ENCODE peak calls at places on chromosomes 2 and 18, in four cellular contexts. One of them, this sample, is unnamed. For H3K4me1, the result is how much of the 10 kb centered on the place peaks cover.

GRCh38 chr2:120768112-120769048 is 32.7 kb downstream of the GLI2 start:
- DNase-seq in CD8-positive, alpha-beta T cell: no peak
- DNase-seq in colonic mucosa: no peak
- DNase-seq in cardiac muscle cell: no peak
- DNase-seq in this sample: no peak

GRCh38 chr2:187708272-187708671 is 154.0 kb upstream of the TFPI start:
- DNase-seq in colonic mucosa: no peak
- DNase-seq in CD8-positive, alpha-beta T cell: no peak
- DNase-seq in cardiac muscle cell: no peak
- DNase-seq in this sample: no peak

GRCh38 chr2:9811679-9812511 is 31.4 kb upstream of the TAF1B start:
- DNase-seq in CD8-positive, alpha-beta T cell: no peak
- DNase-seq in colonic mucosa: no peak
- DNase-seq in cardiac muscle cell: no peak
- DNase-seq in this sample: no peak

GRCh38 chr2:121505005-121505404 is 25.7 kb upstream of the RNU4ATAC start:
- DNase-seq in CD8-positive, alpha-beta T cell: no peak
- DNase-seq in cardiac muscle cell: peak
- DNase-seq in colonic mucosa: no peak
- DNase-seq in this sample: no peak

GRCh38 chr18:79506191-79507075 is 110.7 kb downstream of the NFATC1 start:
- DNase-seq in colonic mucosa: no peak
- DNase-seq in CD8-positive, alpha-beta T cell: no peak
- DNase-seq in cardiac muscle cell: peak
- DNase-seq in this sample: peak

GRCh38 chr2:221156335-221156734 is 415.8 kb downstream of the EPHA4 start:
- DNase-seq in CD8-positive, alpha-beta T cell: no peak
- DNase-seq in colonic mucosa: no peak
- DNase-seq in cardiac muscle cell: no peak
- DNase-seq in this sample: no peak

GRCh38 chr2:88059979-88060906 is 4.7 kb upstream of the KRCC1 start:
- DNase-seq in CD8-positive, alpha-beta T cell: no peak
- DNase-seq in cardiac muscle cell: peak
- DNase-seq in colonic mucosa: no peak
- DNase-seq in this sample: no peak

GRCh38 chr18:43525149-43525548 is 247.9 kb upstream of the SYT4 start:
- DNase-seq in CD8-positive, alpha-beta T cell: no peak
- DNase-seq in cardiac muscle cell: no peak
- DNase-seq in colonic mucosa: no peak
- DNase-seq in this sample: no peak

GRCh38 chr18:13225261-13225660 is 6.7 kb downstream of the LDLRAD4 start:
- DNase-seq in colonic mucosa: no peak
- DNase-seq in CD8-positive, alpha-beta T cell: no peak
- DNase-seq in cardiac muscle cell: no peak
- DNase-seq in this sample: no peak

GRCh38 chr18:44682181-44682870 is 1.6 kb downstream of the SETBP1 start:
- DNase-seq in cardiac muscle cell: no peak
- DNase-seq in CD8-positive, alpha-beta T cell: no peak
- DNase-seq in colonic mucosa: peak
- DNase-seq in this sample: peak

GRCh38 chr2:3522851-3523481 is 3.6 kb upstream of the ADI1 start:
- DNase-seq in CD8-positive, alpha-beta T cell: no peak
- DNase-seq in colonic mucosa: no peak
- DNase-seq in cardiac muscle cell: peak
- DNase-seq in this sample: peak

GRCh38 chr18:46569211-46569610 is 87.8 kb downstream of the LOXHD1 start:
- DNase-seq in colonic mucosa: no peak
- DNase-seq in cardiac muscle cell: no peak
- DNase-seq in CD8-positive, alpha-beta T cell: no peak
- DNase-seq in this sample: no peak

GRCh38 chr2:96763511-96764252 is 3.0 kb downstream of the CNNM4 start:
- DNase-seq in CD8-positive, alpha-beta T cell: no peak
- DNase-seq in cardiac muscle cell: peak
- DNase-seq in colonic mucosa: peak
- DNase-seq in this sample: peak

GRCh38 chr2:236754234-236754924 is 184.8 kb downstream of the ACKR3 start:
- DNase-seq in CD8-positive, alpha-beta T cell: no peak
- DNase-seq in colonic mucosa: no peak
- DNase-seq in cardiac muscle cell: no peak
- DNase-seq in this sample: no peak

GRCh38 chr2:240460243-240460630 is 24.8 kb downstream of the GPC1 start:
- DNase-seq in CD8-positive, alpha-beta T cell: no peak
- DNase-seq in colonic mucosa: no peak
- DNase-seq in cardiac muscle cell: no peak
- DNase-seq in this sample: no peak

GRCh38 chr18:63111549-63112402 is 207.8 kb downstream of the BCL2 start:
- DNase-seq in CD8-positive, alpha-beta T cell: no peak
- DNase-seq in cardiac muscle cell: no peak
- DNase-seq in colonic mucosa: no peak
- DNase-seq in this sample: no peak

GRCh38 chr2:191691016-191691725 is 13.2 kb downstream of the NABP1 start:
- DNase-seq in colonic mucosa: peak
- DNase-seq in CD8-positive, alpha-beta T cell: no peak
- DNase-seq in cardiac muscle cell: peak
- DNase-seq in this sample: peak

GRCh38 chr2:24566630-24567029 is 75.6 kb downstream of the NCOA1 start:
- DNase-seq in CD8-positive, alpha-beta T cell: no peak
- DNase-seq in cardiac muscle cell: no peak
- DNase-seq in colonic mucosa: no peak
- DNase-seq in this sample: no peak

GRCh38 chr2:24565537-24565936 is 74.5 kb downstream of the NCOA1 start:
- DNase-seq in CD8-positive, alpha-beta T cell: no peak
- DNase-seq in cardiac muscle cell: no peak
- DNase-seq in colonic mucosa: no peak
- DNase-seq in this sample: no peak

GRCh38 chr2:24570225-24570624 is 79.2 kb downstream of the NCOA1 start:
- DNase-seq in colonic mucosa: no peak
- DNase-seq in CD8-positive, alpha-beta T cell: no peak
- DNase-seq in cardiac muscle cell: no peak
- DNase-seq in this sample: no peak

GRCh38 chr2:24568492-24568891 is 77.4 kb downstream of the NCOA1 start:
- DNase-seq in cardiac muscle cell: no peak
- DNase-seq in CD8-positive, alpha-beta T cell: no peak
- DNase-seq in colonic mucosa: no peak
- DNase-seq in this sample: no peak

GRCh38 chr2:24566209-24566608 is 75.2 kb downstream of the NCOA1 start:
- DNase-seq in cardiac muscle cell: no peak
- DNase-seq in colonic mucosa: no peak
- DNase-seq in CD8-positive, alpha-beta T cell: no peak
- DNase-seq in this sample: no peak
- H3K4me1 ChIP-seq in cardiac muscle cell: under half
- H3K4me1 ChIP-seq in colonic mucosa: under half
- H3K4me1 ChIP-seq in CD8-positive, alpha-beta T cell: under half
- H3K4me1 ChIP-seq in this sample: under half

DNA sequence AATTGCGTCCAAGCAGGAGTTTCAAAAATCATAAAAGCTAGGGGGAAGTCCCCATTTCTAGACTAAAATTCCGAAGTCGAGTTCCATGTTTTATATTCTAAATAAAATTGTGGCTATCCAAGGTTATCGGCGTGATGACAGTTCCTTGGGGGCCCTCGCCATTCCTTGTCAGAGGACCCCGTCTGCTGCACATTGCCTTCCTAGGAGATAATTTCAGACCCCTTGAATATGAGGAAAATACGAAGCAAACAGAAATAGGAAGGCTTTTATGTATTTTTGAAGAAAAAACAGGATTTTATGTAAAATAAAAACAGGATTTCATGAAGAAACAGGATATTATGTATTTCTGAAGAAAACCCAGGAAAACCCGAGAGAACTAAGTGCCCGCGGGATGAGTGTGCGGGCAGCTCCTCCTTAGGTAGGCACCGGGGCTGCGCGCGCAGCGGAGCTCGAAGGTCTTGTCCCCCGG is 465 bp upstream of the PLEKHA3 start:
- DNase-seq in CD8-positive, alpha-beta T cell: no peak
- DNase-seq in cardiac muscle cell: no peak
- DNase-seq in colonic mucosa: no peak
- DNase-seq in this sample: no peak
- H3K4me1 ChIP-seq in CD8-positive, alpha-beta T cell: under half
- H3K4me1 ChIP-seq in cardiac muscle cell: under half
- H3K4me1 ChIP-seq in colonic mucosa: under half
- H3K4me1 ChIP-seq in this sample: under half

GRCh38 chr2:101675512-101675911 is 22.0 kb upstream of the MAP4K4 start:
- DNase-seq in colonic mucosa: no peak
- DNase-seq in CD8-positive, alpha-beta T cell: no peak
- DNase-seq in cardiac muscle cell: no peak
- DNase-seq in this sample: no peak

GRCh38 chr2:101679801-101680487 is 17.6 kb upstream of the MAP4K4 start:
- DNase-seq in CD8-positive, alpha-beta T cell: no peak
- DNase-seq in cardiac muscle cell: peak
- DNase-seq in colonic mucosa: no peak
- DNase-seq in this sample: no peak

GRCh38 chr2:101678379-101678778 is 19.1 kb upstream of the MAP4K4 start:
- DNase-seq in CD8-positive, alpha-beta T cell: no peak
- DNase-seq in colonic mucosa: no peak
- DNase-seq in cardiac muscle cell: no peak
- DNase-seq in this sample: no peak

GRCh38 chr2:101679037-101679726 is 18.3 kb upstream of the MAP4K4 start:
- DNase-seq in colonic mucosa: no peak
- DNase-seq in CD8-positive, alpha-beta T cell: no peak
- DNase-seq in cardiac muscle cell: peak
- DNase-seq in this sample: no peak

DNA sequence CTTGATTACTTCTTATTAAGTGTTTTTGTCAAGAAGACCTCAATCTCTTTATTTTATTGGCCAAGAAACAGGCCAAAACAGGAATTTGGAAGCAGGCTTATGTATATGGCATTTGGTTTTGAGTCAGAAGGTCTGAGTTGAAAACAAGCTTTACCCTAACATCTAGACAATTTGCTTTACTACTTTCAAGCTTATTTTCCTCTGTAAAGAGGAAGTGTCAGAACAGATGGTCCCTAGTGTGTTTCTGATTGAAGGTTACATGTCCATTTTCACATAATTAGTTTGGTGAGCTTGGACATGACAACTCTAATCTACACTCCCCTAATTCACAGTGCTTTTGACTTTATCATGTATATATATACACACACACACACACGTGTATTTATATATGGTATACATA is 19.9 kb upstream of the MAP4K4 start:
- DNase-seq in colonic mucosa: no peak
- DNase-seq in CD8-positive, alpha-beta T cell: no peak
- DNase-seq in cardiac muscle cell: no peak
- DNase-seq in this sample: no peak
- H3K4me1 ChIP-seq in colonic mucosa: under half
- H3K4me1 ChIP-seq in CD8-positive, alpha-beta T cell: under half
- H3K4me1 ChIP-seq in cardiac muscle cell: under half
- H3K4me1 ChIP-seq in this sample: under half

DNA sequence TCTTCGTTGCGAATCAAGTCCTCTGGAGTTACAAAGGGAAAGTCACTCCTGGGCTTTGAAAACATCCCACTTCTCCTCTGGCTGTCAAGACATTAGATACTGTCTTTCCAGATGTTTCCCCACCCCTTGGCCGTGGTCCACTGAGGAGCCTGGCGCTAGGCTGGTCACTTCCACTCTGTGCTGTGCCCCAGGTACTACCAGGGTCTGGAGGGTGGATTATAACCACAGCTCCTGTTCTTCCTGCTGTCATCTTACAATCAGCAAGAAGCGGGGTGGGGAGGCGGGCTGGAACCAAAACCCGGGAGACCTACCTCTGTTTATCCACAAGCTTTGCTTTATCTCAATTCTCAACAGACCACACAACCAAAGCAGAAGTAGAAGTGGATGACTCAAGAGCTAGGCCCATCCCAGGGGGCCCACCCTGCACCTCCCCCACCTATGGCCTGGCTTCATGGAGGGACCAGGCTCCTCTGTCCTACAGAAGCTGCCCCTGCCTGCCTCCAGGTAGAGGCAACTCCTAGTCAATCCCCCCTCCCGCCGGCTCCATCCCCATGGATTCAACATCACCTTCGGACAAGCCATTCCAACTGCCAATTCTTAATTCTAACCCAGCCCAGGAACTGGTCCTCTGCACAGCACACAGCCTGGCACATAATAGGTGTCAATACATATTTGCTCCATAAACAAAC is 17.8 kb downstream of the SMAD7 start:
- DNase-seq in CD8-positive, alpha-beta T cell: no peak
- DNase-seq in colonic mucosa: no peak
- DNase-seq in cardiac muscle cell: no peak
- DNase-seq in this sample: no peak
- H3K4me1 ChIP-seq in CD8-positive, alpha-beta T cell: half or more
- H3K4me1 ChIP-seq in colonic mucosa: half or more
- H3K4me1 ChIP-seq in cardiac muscle cell: half or more
- H3K4me1 ChIP-seq in this sample: half or more

DNA sequence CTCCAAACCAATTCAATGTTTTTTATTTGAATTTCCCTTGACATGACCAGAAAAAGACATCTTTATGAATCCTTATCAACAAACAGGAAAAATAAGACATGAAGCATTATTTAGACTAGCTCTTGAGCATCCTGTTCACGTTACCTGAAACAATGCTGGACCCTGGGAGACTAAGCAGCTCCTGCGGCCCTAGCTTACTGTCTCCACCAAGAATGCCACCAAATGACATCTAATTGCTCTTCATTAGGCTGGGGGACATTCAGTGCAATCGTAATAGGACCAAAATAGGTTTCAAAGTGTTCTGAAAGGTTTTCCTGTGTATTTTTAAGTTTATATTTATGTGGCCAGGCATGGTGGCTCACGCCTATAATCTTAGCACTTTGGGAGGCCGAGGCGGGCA is 25.5 kb downstream of the NFE2L2 start:
- DNase-seq in colonic mucosa: no peak
- DNase-seq in cardiac muscle cell: no peak
- DNase-seq in CD8-positive, alpha-beta T cell: no peak
- DNase-seq in this sample: no peak
- H3K4me1 ChIP-seq in colonic mucosa: under half
- H3K4me1 ChIP-seq in cardiac muscle cell: under half
- H3K4me1 ChIP-seq in CD8-positive, alpha-beta T cell: half or more
- H3K4me1 ChIP-seq in this sample: half or more

GRCh38 chr2:177256695-177257094 is 7.8 kb downstream of the NFE2L2 start:
- DNase-seq in colonic mucosa: no peak
- DNase-seq in cardiac muscle cell: no peak
- DNase-seq in CD8-positive, alpha-beta T cell: no peak
- DNase-seq in this sample: no peak

GRCh38 chr2:177256026-177256425 is 8.5 kb downstream of the NFE2L2 start:
- DNase-seq in colonic mucosa: no peak
- DNase-seq in cardiac muscle cell: no peak
- DNase-seq in CD8-positive, alpha-beta T cell: no peak
- DNase-seq in this sample: no peak

GRCh38 chr2:177254433-177255226 is 9.9 kb downstream of the NFE2L2 start:
- DNase-seq in cardiac muscle cell: peak
- DNase-seq in CD8-positive, alpha-beta T cell: no peak
- DNase-seq in colonic mucosa: peak
- DNase-seq in this sample: peak

GRCh38 chr2:177253704-177254103 is 10.8 kb downstream of the NFE2L2 start:
- DNase-seq in CD8-positive, alpha-beta T cell: no peak
- DNase-seq in colonic mucosa: no peak
- DNase-seq in cardiac muscle cell: no peak
- DNase-seq in this sample: no peak

GRCh38 chr2:177255227-177255601 is 9.3 kb downstream of the NFE2L2 start:
- DNase-seq in CD8-positive, alpha-beta T cell: no peak
- DNase-seq in cardiac muscle cell: no peak
- DNase-seq in colonic mucosa: no peak
- DNase-seq in this sample: no peak
- H3K4me1 ChIP-seq in CD8-positive, alpha-beta T cell: half or more
- H3K4me1 ChIP-seq in cardiac muscle cell: under half
- H3K4me1 ChIP-seq in colonic mucosa: under half
- H3K4me1 ChIP-seq in this sample: half or more

GRCh38 chr2:219544567-219544966 is 739 bp downstream of the TMEM198 start:
- DNase-seq in CD8-positive, alpha-beta T cell: no peak
- DNase-seq in colonic mucosa: no peak
- DNase-seq in cardiac muscle cell: no peak
- DNase-seq in this sample: no peak
- H3K4me1 ChIP-seq in CD8-positive, alpha-beta T cell: under half
- H3K4me1 ChIP-seq in colonic mucosa: under half
- H3K4me1 ChIP-seq in cardiac muscle cell: under half
- H3K4me1 ChIP-seq in this sample: under half